ENCODE peak calls at places on chromosomes 4 and X, in four cellular contexts. One of them, this sample, is unnamed.

GRCh38 chr4:150136481-150136880 is 58.2 kb downstream of the DCLK2 start:
- DNase-seq in choroid plexus epithelial cell: peak
- DNase-seq in psoas muscle: no peak
- DNase-seq in ovary: no peak
- DNase-seq in this sample: no peak

GRCh38 chr4:145619639-145619996 is 433 bp downstream of the MMAA start:
- DNase-seq in choroid plexus epithelial cell: peak
- DNase-seq in psoas muscle: peak
- DNase-seq in ovary: peak
- DNase-seq in this sample: peak

GRCh38 chrX:27445438-27445837 is 17.7 kb downstream of the PPP4R3C start:
- DNase-seq in choroid plexus epithelial cell: no peak
- DNase-seq in psoas muscle: no peak
- DNase-seq in ovary: no peak
- DNase-seq in this sample: no peak

GRCh38 chr4:8648296-8648695 is 55.7 kb downstream of the CPZ start:
- DNase-seq in choroid plexus epithelial cell: no peak
- DNase-seq in psoas muscle: no peak
- DNase-seq in ovary: no peak
- DNase-seq in this sample: no peak

GRCh38 chr4:57090099-57090498 is 20.1 kb downstream of the IGFBP7 start:
- DNase-seq in choroid plexus epithelial cell: no peak
- DNase-seq in psoas muscle: no peak
- DNase-seq in ovary: no peak
- DNase-seq in this sample: no peak

GRCh38 chr4:116516711-116517110 is 568.7 kb downstream of the TRAM1L1 start:
- DNase-seq in choroid plexus epithelial cell: no peak
- DNase-seq in psoas muscle: no peak
- DNase-seq in ovary: no peak
- DNase-seq in this sample: no peak

GRCh38 chrX:154396948-154397887 is 959 bp upstream of the RPL10 start:
- DNase-seq in choroid plexus epithelial cell: peak
- DNase-seq in psoas muscle: peak
- DNase-seq in ovary: peak
- DNase-seq in this sample: no peak

GRCh38 chrX:108557594-108557993 is 118.0 kb downstream of the COL4A5 start:
- DNase-seq in choroid plexus epithelial cell: no peak
- DNase-seq in psoas muscle: no peak
- DNase-seq in ovary: no peak
- DNase-seq in this sample: no peak

GRCh38 chr4:52059372-52059771 is 8.3 kb downstream of the SPATA18 start:
- DNase-seq in choroid plexus epithelial cell: peak
- DNase-seq in psoas muscle: no peak
- DNase-seq in ovary: no peak
- DNase-seq in this sample: peak

GRCh38 chr4:68074397-68074796 is 55.3 kb downstream of the TMPRSS11F start:
- DNase-seq in choroid plexus epithelial cell: no peak
- DNase-seq in psoas muscle: no peak
- DNase-seq in ovary: no peak
- DNase-seq in this sample: no peak

GRCh38 chrX:133786382-133786781 is 199.0 kb downstream of the GPC3 start:
- DNase-seq in choroid plexus epithelial cell: no peak
- DNase-seq in psoas muscle: no peak
- DNase-seq in ovary: no peak
- DNase-seq in this sample: no peak

GRCh38 chrX:57952320-57952678 is 42.0 kb upstream of the ZXDA start:
- DNase-seq in choroid plexus epithelial cell: no peak
- DNase-seq in psoas muscle: peak
- DNase-seq in ovary: no peak
- DNase-seq in this sample: no peak

GRCh38 chrX:119094819-119095218 is 22.0 kb downstream of the CT47C1 start:
- DNase-seq in choroid plexus epithelial cell: no peak
- DNase-seq in psoas muscle: no peak
- DNase-seq in ovary: no peak
- DNase-seq in this sample: no peak

GRCh38 chr4:34181311-34181808 is 2063.0 kb downstream of the ARAP2 start:
- DNase-seq in choroid plexus epithelial cell: peak
- DNase-seq in psoas muscle: no peak
- DNase-seq in ovary: no peak
- DNase-seq in this sample: peak

GRCh38 chr4:75995727-75996126 is 5.0 kb upstream of the SDAD1 start:
- DNase-seq in choroid plexus epithelial cell: peak
- DNase-seq in psoas muscle: no peak
- DNase-seq in ovary: no peak
- DNase-seq in this sample: peak

GRCh38 chr4:27318740-27319139 is 458.1 kb downstream of the STIM2 start:
- DNase-seq in choroid plexus epithelial cell: peak
- DNase-seq in psoas muscle: no peak
- DNase-seq in ovary: no peak
- DNase-seq in this sample: peak

GRCh38 chr4:2937146-2937857 is 25.9 kb downstream of the NOP14 start:
- DNase-seq in choroid plexus epithelial cell: peak
- DNase-seq in psoas muscle: peak
- DNase-seq in ovary: peak
- DNase-seq in this sample: no peak

GRCh38 chr4:145290953-145291352 is 110.6 kb upstream of the OTUD4 start:
- DNase-seq in choroid plexus epithelial cell: no peak
- DNase-seq in psoas muscle: no peak
- DNase-seq in ovary: no peak
- DNase-seq in this sample: no peak

GRCh38 chr4:57076646-57077045 is 33.5 kb downstream of the IGFBP7 start:
- DNase-seq in choroid plexus epithelial cell: no peak
- DNase-seq in psoas muscle: no peak
- DNase-seq in ovary: no peak
- DNase-seq in this sample: no peak

GRCh38 chr4:143337600-143338287 is 1.1 kb downstream of the GAB1 start:
- DNase-seq in choroid plexus epithelial cell: peak
- DNase-seq in psoas muscle: peak
- DNase-seq in ovary: peak
- DNase-seq in this sample: no peak

GRCh38 chr4:99998062-99998880 is 48.2 kb upstream of the H2AZ1 start:
- DNase-seq in choroid plexus epithelial cell: peak
- DNase-seq in psoas muscle: no peak
- DNase-seq in ovary: no peak
- DNase-seq in this sample: no peak

GRCh38 chr4:174394915-174395314 is 111.2 kb downstream of the CEP44 start:
- DNase-seq in choroid plexus epithelial cell: peak
- DNase-seq in psoas muscle: no peak
- DNase-seq in ovary: no peak
- DNase-seq in this sample: peak

GRCh38 chr4:133151681-133152329 is 2.7 kb downstream of the PCDH10 start:
- DNase-seq in choroid plexus epithelial cell: peak
- DNase-seq in psoas muscle: peak
- DNase-seq in ovary: peak
- DNase-seq in this sample: no peak

GRCh38 chrX:69297521-69297920 is 132.3 kb upstream of the PJA1 start:
- DNase-seq in choroid plexus epithelial cell: no peak
- DNase-seq in psoas muscle: no peak
- DNase-seq in ovary: no peak
- DNase-seq in this sample: no peak
- H3K4me3 ChIP-seq in choroid plexus epithelial cell: no peak
- H3K4me3 ChIP-seq in psoas muscle: no peak
- H3K4me3 ChIP-seq in ovary: no peak
- H3K4me3 ChIP-seq in this sample: no peak

DNA sequence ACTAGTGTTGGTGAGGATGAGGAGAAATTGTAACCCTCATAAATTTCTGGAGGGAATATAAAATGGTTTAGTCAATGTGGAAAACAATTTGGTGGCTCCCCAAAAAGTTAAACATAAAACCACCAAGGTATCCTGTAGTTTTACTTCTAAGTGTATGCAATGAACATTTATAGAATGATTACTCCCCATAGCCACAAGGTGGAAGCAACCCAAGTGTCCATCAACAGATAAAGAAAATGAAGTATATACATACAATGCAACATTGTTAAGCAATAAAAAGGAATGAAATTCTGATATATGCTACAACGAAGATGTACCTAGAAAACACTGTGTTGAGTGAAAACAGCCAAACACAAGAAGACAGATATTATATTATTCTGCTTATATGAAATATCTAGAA is 569.1 kb upstream of the GRID2 start:
- DNase-seq in choroid plexus epithelial cell: peak
- DNase-seq in psoas muscle: no peak
- DNase-seq in ovary: no peak
- DNase-seq in this sample: no peak
- TF ChIP-seq CTCF in choroid plexus epithelial cell: peak
- TF ChIP-seq CTCF in psoas muscle: no peak
- TF ChIP-seq CTCF in ovary: no peak
- TF ChIP-seq CTCF in this sample: no peak

GRCh38 chr4:69833251-69833650 is 26.7 kb downstream of the SULT1E1 start:
- DNase-seq in choroid plexus epithelial cell: no peak
- DNase-seq in psoas muscle: no peak
- DNase-seq in ovary: no peak
- DNase-seq in this sample: no peak

GRCh38 chr4:69830529-69831269 is 29.2 kb downstream of the SULT1E1 start:
- DNase-seq in choroid plexus epithelial cell: peak
- DNase-seq in psoas muscle: no peak
- DNase-seq in ovary: no peak
- DNase-seq in this sample: no peak

GRCh38 chr4:69831270-69831627 is 28.7 kb downstream of the SULT1E1 start:
- DNase-seq in choroid plexus epithelial cell: no peak
- DNase-seq in psoas muscle: no peak
- DNase-seq in ovary: no peak
- DNase-seq in this sample: no peak

GRCh38 chr4:69832326-69833030 is 27.5 kb downstream of the SULT1E1 start:
- DNase-seq in choroid plexus epithelial cell: no peak
- DNase-seq in psoas muscle: no peak
- DNase-seq in ovary: no peak
- DNase-seq in this sample: no peak

DNA sequence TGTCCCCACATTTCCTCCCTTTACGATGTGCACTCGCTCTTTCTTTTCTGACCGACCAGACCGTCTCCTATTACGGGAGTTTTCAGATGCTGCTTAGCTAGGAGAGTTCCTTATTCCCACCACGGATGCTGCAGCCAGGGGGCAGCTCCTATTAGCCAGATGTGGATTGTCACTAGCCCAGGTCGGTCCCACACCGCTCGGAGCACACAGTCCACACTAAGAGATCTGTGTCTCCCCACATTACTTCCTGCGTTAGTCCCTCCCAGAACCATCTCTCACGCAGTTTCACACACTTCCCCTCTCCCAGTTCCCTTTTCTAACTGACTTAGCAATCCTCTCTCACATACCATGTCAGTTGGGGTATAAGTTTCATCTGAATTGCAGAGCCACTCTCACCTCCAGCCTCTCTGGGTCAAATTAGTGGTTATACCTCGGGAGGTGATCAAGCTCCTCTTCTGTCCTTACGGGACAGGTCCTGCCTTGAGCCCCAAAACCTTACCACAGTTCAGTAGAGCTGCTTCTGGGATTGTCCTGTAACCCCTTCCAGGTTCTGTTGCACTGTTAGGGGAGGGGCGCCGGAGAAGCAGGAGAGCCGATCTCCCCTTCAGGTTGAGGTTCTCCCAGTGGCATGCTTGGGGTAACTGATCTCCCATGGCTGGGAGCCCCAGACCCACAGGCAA is 28.2 kb downstream of the SULT1E1 start:
- DNase-seq in choroid plexus epithelial cell: no peak
- DNase-seq in psoas muscle: no peak
- DNase-seq in ovary: no peak
- DNase-seq in this sample: no peak
- H3K4me3 ChIP-seq in choroid plexus epithelial cell: no peak
- H3K4me3 ChIP-seq in psoas muscle: no peak
- H3K4me3 ChIP-seq in ovary: no peak
- H3K4me3 ChIP-seq in this sample: no peak

GRCh38 chrX:16060252-16060651 is 63.1 kb upstream of the GRPR start:
- DNase-seq in choroid plexus epithelial cell: no peak
- DNase-seq in psoas muscle: no peak
- DNase-seq in ovary: no peak
- DNase-seq in this sample: no peak

GRCh38 chrX:16061296-16061695 is 62.1 kb upstream of the GRPR start:
- DNase-seq in choroid plexus epithelial cell: no peak
- DNase-seq in psoas muscle: no peak
- DNase-seq in ovary: no peak
- DNase-seq in this sample: no peak
- TF ChIP-seq CTCF in choroid plexus epithelial cell: no peak
- TF ChIP-seq CTCF in psoas muscle: no peak
- TF ChIP-seq CTCF in ovary: no peak
- TF ChIP-seq CTCF in this sample: no peak

This sample was measured in AG09309.